ENCODE peak calls at places on chromosomes 16 and 17, in seven cellular contexts. One of them, this sample, is unnamed.

GRCh38 chr17:21213491-21214014 is 408 bp downstream of the TMEM11 start:
- DNase-seq in CD4-positive, alpha-beta T cell: no peak
- DNase-seq in T-helper 22 cell: no peak
- DNase-seq in germinal center: peak
- DNase-seq in stimulated activated CD4-positive, alpha-beta T cell treated with anti-CD3 and anti-CD28 coated beads, TNF-alpha, amount 100 ng/mL, for 48 hours: peak
- DNase-seq in hippocampal formation: no peak
- DNase-seq in GM04504: no peak
- DNase-seq in this sample: no peak

GRCh38 chr17:16915752-16916556 is 56.0 kb downstream of the TNFRSF13B start:
- DNase-seq in CD4-positive, alpha-beta T cell: no peak
- DNase-seq in T-helper 22 cell: no peak
- DNase-seq in germinal center: peak
- DNase-seq in stimulated activated CD4-positive, alpha-beta T cell treated with anti-CD3 and anti-CD28 coated beads, TNF-alpha, amount 100 ng/mL, for 48 hours: no peak
- DNase-seq in hippocampal formation: peak
- DNase-seq in GM04504: peak
- DNase-seq in this sample: no peak

GRCh38 chr16:87853411-87854052 is 15.8 kb downstream of the SLC7A5 start:
- DNase-seq in CD4-positive, alpha-beta T cell: peak
- DNase-seq in T-helper 22 cell: peak
- DNase-seq in germinal center: peak
- DNase-seq in stimulated activated CD4-positive, alpha-beta T cell treated with anti-CD3 and anti-CD28 coated beads, TNF-alpha, amount 100 ng/mL, for 48 hours: peak
- DNase-seq in hippocampal formation: peak
- DNase-seq in GM04504: peak
- DNase-seq in this sample: peak

GRCh38 chr17:14133104-14133503 is 63.8 kb downstream of the COX10 start:
- DNase-seq in CD4-positive, alpha-beta T cell: no peak
- DNase-seq in T-helper 22 cell: no peak
- DNase-seq in germinal center: no peak
- DNase-seq in stimulated activated CD4-positive, alpha-beta T cell treated with anti-CD3 and anti-CD28 coated beads, TNF-alpha, amount 100 ng/mL, for 48 hours: no peak
- DNase-seq in hippocampal formation: no peak
- DNase-seq in GM04504: no peak
- DNase-seq in this sample: no peak

GRCh38 chr16:48971571-48972071 is 310.0 kb downstream of the CBLN1 start:
- DNase-seq in CD4-positive, alpha-beta T cell: no peak
- DNase-seq in T-helper 22 cell: no peak
- DNase-seq in germinal center: no peak
- DNase-seq in stimulated activated CD4-positive, alpha-beta T cell treated with anti-CD3 and anti-CD28 coated beads, TNF-alpha, amount 100 ng/mL, for 48 hours: no peak
- DNase-seq in hippocampal formation: no peak
- DNase-seq in GM04504: peak
- DNase-seq in this sample: no peak

GRCh38 chr17:70848785-70849184 is 679.5 kb downstream of the KCNJ2 start:
- DNase-seq in CD4-positive, alpha-beta T cell: no peak
- DNase-seq in T-helper 22 cell: no peak
- DNase-seq in germinal center: no peak
- DNase-seq in stimulated activated CD4-positive, alpha-beta T cell treated with anti-CD3 and anti-CD28 coated beads, TNF-alpha, amount 100 ng/mL, for 48 hours: no peak
- DNase-seq in hippocampal formation: no peak
- DNase-seq in GM04504: no peak
- DNase-seq in this sample: no peak

GRCh38 chr17:18280766-18281165 is 20.3 kb downstream of the MIEF2 start:
- DNase-seq in CD4-positive, alpha-beta T cell: no peak
- DNase-seq in T-helper 22 cell: no peak
- DNase-seq in germinal center: no peak
- DNase-seq in stimulated activated CD4-positive, alpha-beta T cell treated with anti-CD3 and anti-CD28 coated beads, TNF-alpha, amount 100 ng/mL, for 48 hours: no peak
- DNase-seq in hippocampal formation: no peak
- DNase-seq in GM04504: no peak
- DNase-seq in this sample: no peak

GRCh38 chr16:86285938-86286921 is 224.1 kb upstream of the FOXF1 start:
- DNase-seq in CD4-positive, alpha-beta T cell: no peak
- DNase-seq in T-helper 22 cell: no peak
- DNase-seq in germinal center: no peak
- DNase-seq in stimulated activated CD4-positive, alpha-beta T cell treated with anti-CD3 and anti-CD28 coated beads, TNF-alpha, amount 100 ng/mL, for 48 hours: no peak
- DNase-seq in hippocampal formation: no peak
- DNase-seq in GM04504: no peak
- DNase-seq in this sample: no peak

GRCh38 chr16:1330260-1330914 is 3.1 kb upstream of the BAIAP3 start:
- DNase-seq in CD4-positive, alpha-beta T cell: no peak
- DNase-seq in T-helper 22 cell: no peak
- DNase-seq in germinal center: peak
- DNase-seq in stimulated activated CD4-positive, alpha-beta T cell treated with anti-CD3 and anti-CD28 coated beads, TNF-alpha, amount 100 ng/mL, for 48 hours: no peak
- DNase-seq in hippocampal formation: no peak
- DNase-seq in GM04504: no peak
- DNase-seq in this sample: no peak

GRCh38 chr17:45135978-45136791 is 698 bp downstream of the ACBD4 start:
- DNase-seq in CD4-positive, alpha-beta T cell: no peak
- DNase-seq in T-helper 22 cell: no peak
- DNase-seq in germinal center: no peak
- DNase-seq in stimulated activated CD4-positive, alpha-beta T cell treated with anti-CD3 and anti-CD28 coated beads, TNF-alpha, amount 100 ng/mL, for 48 hours: no peak
- DNase-seq in hippocampal formation: no peak
- DNase-seq in GM04504: no peak
- DNase-seq in this sample: no peak

GRCh38 chr16:77945126-77945525 is 77.2 kb upstream of the CLEC3A start:
- DNase-seq in CD4-positive, alpha-beta T cell: no peak
- DNase-seq in T-helper 22 cell: no peak
- DNase-seq in germinal center: no peak
- DNase-seq in stimulated activated CD4-positive, alpha-beta T cell treated with anti-CD3 and anti-CD28 coated beads, TNF-alpha, amount 100 ng/mL, for 48 hours: no peak
- DNase-seq in hippocampal formation: no peak
- DNase-seq in GM04504: no peak
- DNase-seq in this sample: no peak

GRCh38 chr17:28193241-28193640 is 125.8 kb upstream of the TMEM97 start:
- DNase-seq in CD4-positive, alpha-beta T cell: no peak
- DNase-seq in T-helper 22 cell: no peak
- DNase-seq in germinal center: no peak
- DNase-seq in stimulated activated CD4-positive, alpha-beta T cell treated with anti-CD3 and anti-CD28 coated beads, TNF-alpha, amount 100 ng/mL, for 48 hours: no peak
- DNase-seq in hippocampal formation: no peak
- DNase-seq in GM04504: no peak
- DNase-seq in this sample: no peak

GRCh38 chr16:11973065-11973464 is 3.5 kb upstream of the SNX29 start:
- DNase-seq in CD4-positive, alpha-beta T cell: no peak
- DNase-seq in T-helper 22 cell: no peak
- DNase-seq in germinal center: no peak
- DNase-seq in stimulated activated CD4-positive, alpha-beta T cell treated with anti-CD3 and anti-CD28 coated beads, TNF-alpha, amount 100 ng/mL, for 48 hours: no peak
- DNase-seq in hippocampal formation: no peak
- DNase-seq in GM04504: no peak
- DNase-seq in this sample: no peak

GRCh38 chr17:82889496-82890338 is 49.9 kb upstream of the ZNF750 start:
- DNase-seq in CD4-positive, alpha-beta T cell: no peak
- DNase-seq in T-helper 22 cell: no peak
- DNase-seq in germinal center: no peak
- DNase-seq in stimulated activated CD4-positive, alpha-beta T cell treated with anti-CD3 and anti-CD28 coated beads, TNF-alpha, amount 100 ng/mL, for 48 hours: no peak
- DNase-seq in hippocampal formation: no peak
- DNase-seq in GM04504: no peak
- DNase-seq in this sample: no peak

GRCh38 chr16:22671301-22672076 is 142.5 kb upstream of the HS3ST2 start:
- DNase-seq in CD4-positive, alpha-beta T cell: no peak
- DNase-seq in T-helper 22 cell: no peak
- DNase-seq in germinal center: no peak
- DNase-seq in stimulated activated CD4-positive, alpha-beta T cell treated with anti-CD3 and anti-CD28 coated beads, TNF-alpha, amount 100 ng/mL, for 48 hours: no peak
- DNase-seq in hippocampal formation: no peak
- DNase-seq in GM04504: no peak
- DNase-seq in this sample: no peak

GRCh38 chr16:46859719-46860152 is 24.4 kb upstream of the GPT2 start:
- DNase-seq in CD4-positive, alpha-beta T cell: no peak
- DNase-seq in T-helper 22 cell: no peak
- DNase-seq in germinal center: no peak
- DNase-seq in stimulated activated CD4-positive, alpha-beta T cell treated with anti-CD3 and anti-CD28 coated beads, TNF-alpha, amount 100 ng/mL, for 48 hours: no peak
- DNase-seq in hippocampal formation: no peak
- DNase-seq in GM04504: peak
- DNase-seq in this sample: no peak

GRCh38 chr17:42982266-42982665 is 1.9 kb downstream of the RUNDC1 start:
- DNase-seq in CD4-positive, alpha-beta T cell: no peak
- DNase-seq in T-helper 22 cell: no peak
- DNase-seq in germinal center: no peak
- DNase-seq in stimulated activated CD4-positive, alpha-beta T cell treated with anti-CD3 and anti-CD28 coated beads, TNF-alpha, amount 100 ng/mL, for 48 hours: no peak
- DNase-seq in hippocampal formation: no peak
- DNase-seq in GM04504: no peak
- DNase-seq in this sample: no peak

GRCh38 chr17:83143817-83144231 is 64.4 kb downstream of the METRNL start:
- DNase-seq in CD4-positive, alpha-beta T cell: no peak
- DNase-seq in T-helper 22 cell: no peak
- DNase-seq in germinal center: no peak
- DNase-seq in stimulated activated CD4-positive, alpha-beta T cell treated with anti-CD3 and anti-CD28 coated beads, TNF-alpha, amount 100 ng/mL, for 48 hours: no peak
- DNase-seq in hippocampal formation: no peak
- DNase-seq in GM04504: no peak
- DNase-seq in this sample: no peak

GRCh38 chr16:89320717-89321501 is 103.4 kb downstream of the ZNF778 start:
- DNase-seq in CD4-positive, alpha-beta T cell: no peak
- DNase-seq in T-helper 22 cell: no peak
- DNase-seq in germinal center: no peak
- DNase-seq in stimulated activated CD4-positive, alpha-beta T cell treated with anti-CD3 and anti-CD28 coated beads, TNF-alpha, amount 100 ng/mL, for 48 hours: no peak
- DNase-seq in hippocampal formation: peak
- DNase-seq in GM04504: no peak
- DNase-seq in this sample: no peak

GRCh38 chr17:80364091-80364691 is 50.8 kb upstream of the ENDOV start:
- DNase-seq in CD4-positive, alpha-beta T cell: no peak
- DNase-seq in T-helper 22 cell: no peak
- DNase-seq in germinal center: no peak
- DNase-seq in stimulated activated CD4-positive, alpha-beta T cell treated with anti-CD3 and anti-CD28 coated beads, TNF-alpha, amount 100 ng/mL, for 48 hours: no peak
- DNase-seq in hippocampal formation: no peak
- DNase-seq in GM04504: no peak
- DNase-seq in this sample: no peak

GRCh38 chr16:58155839-58156238 is 26.7 kb upstream of the CFAP20 start:
- DNase-seq in CD4-positive, alpha-beta T cell: no peak
- DNase-seq in T-helper 22 cell: no peak
- DNase-seq in germinal center: no peak
- DNase-seq in stimulated activated CD4-positive, alpha-beta T cell treated with anti-CD3 and anti-CD28 coated beads, TNF-alpha, amount 100 ng/mL, for 48 hours: no peak
- DNase-seq in hippocampal formation: no peak
- DNase-seq in GM04504: no peak
- DNase-seq in this sample: no peak

GRCh38 chr17:51764387-51764971 is 394.0 kb downstream of the CA10 start:
- DNase-seq in CD4-positive, alpha-beta T cell: peak
- DNase-seq in T-helper 22 cell: no peak
- DNase-seq in germinal center: peak
- DNase-seq in stimulated activated CD4-positive, alpha-beta T cell treated with anti-CD3 and anti-CD28 coated beads, TNF-alpha, amount 100 ng/mL, for 48 hours: peak
- DNase-seq in hippocampal formation: peak
- DNase-seq in GM04504: peak
- DNase-seq in this sample: no peak

GRCh38 chr16:15996432-15997109 is 47.2 kb downstream of the ABCC1 start:
- DNase-seq in CD4-positive, alpha-beta T cell: no peak
- DNase-seq in T-helper 22 cell: no peak
- DNase-seq in germinal center: no peak
- DNase-seq in stimulated activated CD4-positive, alpha-beta T cell treated with anti-CD3 and anti-CD28 coated beads, TNF-alpha, amount 100 ng/mL, for 48 hours: no peak
- DNase-seq in hippocampal formation: no peak
- DNase-seq in GM04504: peak
- DNase-seq in this sample: no peak

GRCh38 chr16:50699345-50700159 is 6.1 kb downstream of the NOD2 start:
- DNase-seq in CD4-positive, alpha-beta T cell: no peak
- DNase-seq in T-helper 22 cell: peak
- DNase-seq in germinal center: no peak
- DNase-seq in stimulated activated CD4-positive, alpha-beta T cell treated with anti-CD3 and anti-CD28 coated beads, TNF-alpha, amount 100 ng/mL, for 48 hours: peak
- DNase-seq in hippocampal formation: no peak
- DNase-seq in GM04504: peak
- DNase-seq in this sample: no peak

GRCh38 chr16:56974549-56975300 is 13.0 kb downstream of the CETP start:
- DNase-seq in CD4-positive, alpha-beta T cell: no peak
- DNase-seq in T-helper 22 cell: no peak
- DNase-seq in germinal center: no peak
- DNase-seq in stimulated activated CD4-positive, alpha-beta T cell treated with anti-CD3 and anti-CD28 coated beads, TNF-alpha, amount 100 ng/mL, for 48 hours: no peak
- DNase-seq in hippocampal formation: no peak
- DNase-seq in GM04504: no peak
- DNase-seq in this sample: no peak

GRCh38 chr17:14157822-14158221 is 78.8 kb downstream of the CDRT15 start:
- DNase-seq in CD4-positive, alpha-beta T cell: no peak
- DNase-seq in T-helper 22 cell: no peak
- DNase-seq in germinal center: no peak
- DNase-seq in stimulated activated CD4-positive, alpha-beta T cell treated with anti-CD3 and anti-CD28 coated beads, TNF-alpha, amount 100 ng/mL, for 48 hours: no peak
- DNase-seq in hippocampal formation: no peak
- DNase-seq in GM04504: no peak
- DNase-seq in this sample: no peak

GRCh38 chr17:173064-173911 is 8.2 kb downstream of the DOC2B start:
- DNase-seq in CD4-positive, alpha-beta T cell: no peak
- DNase-seq in T-helper 22 cell: no peak
- DNase-seq in germinal center: no peak
- DNase-seq in stimulated activated CD4-positive, alpha-beta T cell treated with anti-CD3 and anti-CD28 coated beads, TNF-alpha, amount 100 ng/mL, for 48 hours: no peak
- DNase-seq in hippocampal formation: no peak
- DNase-seq in GM04504: no peak
- DNase-seq in this sample: no peak

GRCh38 chr17:16639438-16639837 is 14.2 kb downstream of the ZNF624 start:
- DNase-seq in CD4-positive, alpha-beta T cell: no peak
- DNase-seq in T-helper 22 cell: no peak
- DNase-seq in germinal center: no peak
- DNase-seq in stimulated activated CD4-positive, alpha-beta T cell treated with anti-CD3 and anti-CD28 coated beads, TNF-alpha, amount 100 ng/mL, for 48 hours: no peak
- DNase-seq in hippocampal formation: no peak
- DNase-seq in GM04504: no peak
- DNase-seq in this sample: no peak

GRCh38 chr16:50334106-50334975 is 34.4 kb downstream of the BRD7 start:
- DNase-seq in CD4-positive, alpha-beta T cell: no peak
- DNase-seq in T-helper 22 cell: no peak
- DNase-seq in germinal center: no peak
- DNase-seq in stimulated activated CD4-positive, alpha-beta T cell treated with anti-CD3 and anti-CD28 coated beads, TNF-alpha, amount 100 ng/mL, for 48 hours: no peak
- DNase-seq in hippocampal formation: no peak
- DNase-seq in GM04504: no peak
- DNase-seq in this sample: no peak

GRCh38 chr16:84344781-84345180 is 23.6 kb upstream of the ATP2C2 start:
- DNase-seq in CD4-positive, alpha-beta T cell: no peak
- DNase-seq in T-helper 22 cell: no peak
- DNase-seq in germinal center: no peak
- DNase-seq in stimulated activated CD4-positive, alpha-beta T cell treated with anti-CD3 and anti-CD28 coated beads, TNF-alpha, amount 100 ng/mL, for 48 hours: no peak
- DNase-seq in hippocampal formation: no peak
- DNase-seq in GM04504: no peak
- DNase-seq in this sample: no peak

GRCh38 chr16:8237452-8237851 is 352.9 kb downstream of the TMEM114 start:
- DNase-seq in CD4-positive, alpha-beta T cell: no peak
- DNase-seq in T-helper 22 cell: no peak
- DNase-seq in germinal center: no peak
- DNase-seq in stimulated activated CD4-positive, alpha-beta T cell treated with anti-CD3 and anti-CD28 coated beads, TNF-alpha, amount 100 ng/mL, for 48 hours: no peak
- DNase-seq in hippocampal formation: no peak
- DNase-seq in GM04504: no peak
- DNase-seq in this sample: no peak